ENCODE peak calls at places on chromosomes 16 and 17, in nine cellular contexts. D is CD4-positive, alpha-beta T cell; R is lower lobe of right lung; U is tibial nerve; G is IMR-90; P is pancreas; S is heart right ventricle; I is cardiac muscle cell; L is GM20000. Y is an unnamed sample.

GRCh38 chr16:58049697-58050185 is 24.2 kb downstream of the MMP15 start:
- DNase-seq in I (no peak), G (no peak), D (no peak), U (no peak), P (no peak), R (no peak), L (no peak), S (no peak), Y (no peak)

GRCh38 chr16:17313085-17313611 is 157.6 kb downstream of the XYLT1 start:
- DNase-seq in S (no peak), U (peak), L (no peak), I (peak), P (peak), D (no peak), G (peak), R (no peak), Y (no peak)

GRCh38 chr16:68512183-68512582 is 26.9 kb upstream of the ZFP90 start:
- DNase-seq in L (no peak), I (no peak), S (no peak), P (no peak), G (no peak), U (no peak), D (no peak), R (no peak), Y (no peak)

GRCh38 chr16:30122621-30123160 is 329 bp downstream of the MAPK3 start:
- DNase-seq in S (no peak), R (no peak), L (no peak), P (no peak), I (no peak), G (no peak), D (no peak), U (no peak), Y (no peak)

GRCh38 chr17:81488276-81488860 is 24.2 kb downstream of the ACTG1 start:
- DNase-seq in P (peak), S (no peak), I (no peak), D (no peak), U (no peak), G (no peak), L (peak), R (no peak), Y (no peak)

GRCh38 chr17:21036361-21036881 is 6.4 kb downstream of the USP22 start:
- DNase-seq in R (no peak), L (no peak), I (peak), P (no peak), U (no peak), G (peak), D (no peak), S (no peak), Y (no peak)

GRCh38 chr16:66367968-66368891 is 1.7 kb downstream of the CDH5 start:
- DNase-seq in S (no peak), D (no peak), U (no peak), L (no peak), R (no peak), G (no peak), P (peak), I (no peak), Y (no peak)

GRCh38 chr17:19900809-19901208 is 33.1 kb upstream of the ULK2 start:
- DNase-seq in S (no peak), U (no peak), P (no peak), G (no peak), D (no peak), R (no peak), I (no peak), L (no peak), Y (no peak)

GRCh38 chr16:66569827-66570405 is 3.7 kb downstream of the CMTM1 start:
- DNase-seq in P (no peak), R (no peak), G (peak), I (peak), L (no peak), U (no peak), S (no peak), D (no peak), Y (no peak)

GRCh38 chr17:80940171-80941123 is 51.2 kb upstream of the CHMP6 start:
- DNase-seq in D (no peak), U (no peak), S (peak), G (no peak), P (peak), L (no peak), I (no peak), R (peak), Y (no peak)

GRCh38 chr16:4608704-4608980 is 6.0 kb downstream of the UBALD1 start:
- DNase-seq in U (no peak), L (no peak), G (no peak), R (no peak), D (no peak), P (no peak), S (no peak), I (no peak), Y (no peak)

GRCh38 chr17:78677303-78678219 is 100.4 kb upstream of the DNAH17 start:
- DNase-seq in S (no peak), G (no peak), I (no peak), P (peak), L (no peak), R (no peak), D (no peak), U (no peak), Y (no peak)

GRCh38 chr17:41619162-41619933 is 5.0 kb downstream of the KRT17 start:
- DNase-seq in R (no peak), G (no peak), S (no peak), U (no peak), I (no peak), D (no peak), P (no peak), L (no peak), Y (peak)

GRCh38 chr17:5226940-5227878 is 7.5 kb downstream of the SCIMP start:
- DNase-seq in I (no peak), U (no peak), G (no peak), D (no peak), L (peak), S (no peak), R (peak), P (no peak), Y (no peak)

GRCh38 chr16:11783319-11784047 is 13.6 kb downstream of the ZC3H7A start:
- DNase-seq in I (peak), L (peak), G (peak), S (no peak), P (no peak), R (no peak), D (peak), U (no peak), Y (no peak)

GRCh38 chr17:63956296-63956920 is 16.3 kb downstream of the SCN4A start:
- DNase-seq in G (peak), L (no peak), I (no peak), U (no peak), D (no peak), R (no peak), S (no peak), P (no peak), Y (no peak)

GRCh38 chr16:71293921-71294320 is 4.7 kb upstream of the CMTR2 start:
- DNase-seq in I (peak), R (no peak), D (no peak), U (no peak), S (no peak), L (no peak), P (no peak), G (no peak), Y (no peak)

GRCh38 chr17:48093341-48094045 is 7.8 kb downstream of the CBX1 start:
- DNase-seq in L (no peak), G (no peak), S (no peak), I (no peak), D (no peak), P (no peak), U (no peak), R (no peak), Y (no peak)

GRCh38 chr17:38911081-38911730 is 14.2 kb upstream of the LASP1NB start:
- DNase-seq in G (no peak), D (no peak), R (peak), U (no peak), S (no peak), L (no peak), P (peak), I (no peak), Y (no peak)

GRCh38 chr17:5297245-5297644 is 15.2 kb downstream of the RABEP1 start:
- DNase-seq in L (no peak), U (no peak), R (no peak), D (no peak), P (no peak), S (no peak), G (no peak), I (no peak), Y (no peak)

GRCh38 chr17:41211845-41212466 is 14.5 kb upstream of the KRTAP9-2 start:
- DNase-seq in L (no peak), S (no peak), I (no peak), D (no peak), G (peak), R (no peak), U (no peak), P (no peak), Y (no peak)

GRCh38 chr17:28718990-28719433 is 773 bp upstream of the RPL23A start:
- DNase-seq in S (no peak), L (no peak), I (no peak), P (no peak), D (no peak), U (no peak), R (no peak), G (no peak), Y (no peak)

GRCh38 chr17:44170499-44171201 is at the start of gene ASB16:
- DNase-seq in D (no peak), P (peak), L (no peak), I (no peak), G (peak), R (no peak), U (no peak), S (peak), Y (no peak)

GRCh38 chr16:17258848-17259713 is 211.7 kb downstream of the XYLT1 start:
- DNase-seq in I (no peak), D (no peak), G (peak), S (no peak), L (peak), R (no peak), U (no peak), P (no peak), Y (no peak)

GRCh38 chr17:40260528-40260927 is 27.2 kb upstream of the CDC6 start:
- DNase-seq in U (peak), D (no peak), I (no peak), L (no peak), P (no peak), R (no peak), S (no peak), G (no peak), Y (no peak)

GRCh38 chr16:57297856-57298255 is 13.4 kb upstream of the PLLP start:
- DNase-seq in S (no peak), U (no peak), G (no peak), R (no peak), D (peak), P (no peak), L (no peak), I (no peak), Y (no peak)

GRCh38 chr16:52958951-52959350 is 93.7 kb downstream of the CHD9NB start:
- DNase-seq in S (no peak), U (no peak), I (no peak), P (no peak), L (no peak), G (no peak), R (no peak), D (no peak), Y (no peak)

GRCh38 chr16:12255919-12256665 is 279.6 kb downstream of the SNX29 start:
- DNase-seq in R (no peak), D (no peak), P (no peak), L (no peak), I (no peak), G (no peak), U (no peak), S (no peak), Y (no peak)

GRCh38 chr17:27635275-27635823 is 4.4 kb downstream of the LGALS9 start:
- DNase-seq in P (no peak), L (peak), S (no peak), R (no peak), D (no peak), G (no peak), U (peak), I (no peak), Y (no peak)

GRCh38 chr17:40372031-40372430 is 7.5 kb upstream of the GJD3 start:
- DNase-seq in D (no peak), P (no peak), G (no peak), L (peak), S (no peak), R (no peak), I (no peak), U (no peak), Y (no peak)

GRCh38 chr17:3925684-3926537 is 9.6 kb upstream of the P2RX1 start:
- DNase-seq in U (no peak), D (no peak), R (no peak), I (no peak), S (no peak), G (no peak), L (no peak), P (no peak), Y (no peak)

GRCh38 chr16:74657873-74658642 is 8.6 kb downstream of the RFWD3 start:
- DNase-seq in S (no peak), G (no peak), D (no peak), U (no peak), P (no peak), L (no peak), I (no peak), R (no peak), Y (no peak)

GRCh38 chr17:20279631-20280030 is 187.7 kb downstream of the LGALS9B start:
- DNase-seq in G (no peak), D (no peak), S (no peak), I (no peak), R (no peak), P (no peak), U (no peak), L (no peak), Y (peak)

GRCh38 chr17:57406131-57406980 is 150.0 kb downstream of the MSI2 start:
- DNase-seq in P (no peak), S (no peak), D (no peak), I (peak), G (peak), R (no peak), U (no peak), L (no peak), Y (no peak)

GRCh38 chr16:2085669-2086068 is 37.9 kb downstream of the TSC2 start:
- DNase-seq in D (no peak), R (no peak), U (no peak), I (no peak), S (no peak), L (no peak), G (no peak), P (no peak), Y (no peak)

GRCh38 chr17:40349477-40350409 is 14.8 kb downstream of the GJD3 start:
- DNase-seq in R (no peak), P (no peak), L (no peak), G (peak), D (no peak), S (no peak), I (peak), U (no peak), Y (peak)

GRCh38 chr17:59426031-59426430 is 94.6 kb downstream of the YPEL2 start:
- DNase-seq in D (no peak), P (no peak), I (no peak), S (no peak), R (no peak), L (no peak), G (no peak), U (no peak), Y (no peak)

GRCh38 chr16:24729967-24730815 is 740 bp downstream of the TNRC6A start:
- DNase-seq in S (peak), L (peak), P (peak), U (no peak), R (peak), G (peak), D (peak), I (peak), Y (peak)

GRCh38 chr16:27246439-27246838 is 22.1 kb downstream of the NSMCE1 start:
- DNase-seq in G (no peak), S (no peak), D (no peak), U (no peak), I (no peak), L (no peak), P (no peak), R (no peak), Y (no peak)
- TF ChIP-seq CTCF in G (no peak), S (no peak), D (no peak), U (no peak), I (no peak), L (no peak), P (no peak), R (no peak), Y (no peak)

GRCh38 chr16:48041861-48042435 is 113.8 kb downstream of the ABCC12 start:
- DNase-seq in G (no peak), D (no peak), S (no peak), P (no peak), L (no peak), I (no peak), R (no peak), U (no peak), Y (no peak)
- TF ChIP-seq CTCF in G (no peak), D (no peak), S (no peak), P (no peak), L (no peak), I (no peak), R (no peak), U (no peak), Y (no peak)

GRCh38 chr17:42673885-42674754 is 2.7 kb downstream of the PLEKHH3 start:
- DNase-seq in P (peak), L (peak), R (no peak), D (no peak), S (peak), U (no peak), G (peak), I (peak), Y (peak)
- TF ChIP-seq CTCF in P (no peak), L (peak), R (peak), D (peak), S (peak), U (peak), G (peak), I (peak), Y (peak)

GRCh38 chr17:73983623-73984410 is 219.7 kb upstream of the RPL38 start:
- DNase-seq in D (no peak), R (peak), S (no peak), P (no peak), G (no peak), I (no peak), U (peak), L (no peak), Y (no peak)
- TF ChIP-seq CTCF in D (no peak), R (no peak), S (no peak), P (no peak), G (no peak), I (no peak), U (no peak), L (no peak), Y (no peak)

DNA sequence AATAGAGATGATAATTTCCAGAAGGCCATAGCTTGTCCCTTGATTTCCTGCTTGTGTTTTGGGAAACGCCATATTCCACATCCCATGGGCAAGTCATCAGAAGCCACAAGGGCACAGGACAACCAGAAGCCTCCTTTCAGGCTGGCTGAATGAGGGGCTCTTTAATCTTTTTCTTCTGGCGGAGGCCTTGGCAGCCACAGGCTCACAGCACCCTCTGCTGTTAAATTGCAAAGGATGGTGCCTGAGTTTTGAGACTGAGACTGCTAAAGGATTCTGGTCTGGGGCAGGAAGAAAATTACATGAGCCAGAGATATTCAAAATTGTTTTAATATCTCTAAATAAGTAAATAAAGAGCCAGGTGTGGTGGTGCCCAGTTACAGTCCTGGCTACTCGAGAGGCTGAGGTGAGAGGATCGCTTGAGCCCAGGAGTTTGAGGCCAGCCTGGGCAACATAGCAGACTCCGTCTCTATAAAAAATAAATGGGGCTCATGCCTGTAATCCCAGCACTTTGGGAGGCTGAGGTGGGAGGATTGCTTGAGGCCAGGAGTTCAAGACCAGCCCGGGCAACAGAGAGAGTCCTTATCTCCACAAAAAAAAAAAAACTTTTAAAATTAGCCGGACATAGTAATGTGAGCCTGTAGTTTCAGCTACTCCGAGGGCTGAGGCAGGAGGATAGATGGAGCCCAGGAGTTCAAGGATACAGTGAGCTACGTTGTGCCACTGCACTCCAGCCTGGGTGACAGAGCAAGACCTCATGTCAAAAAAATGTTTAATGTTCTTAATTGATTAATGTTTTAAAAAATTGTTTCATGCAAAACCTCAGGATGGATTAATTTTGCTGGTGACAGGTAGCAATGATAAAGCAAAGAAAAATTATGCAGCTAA is 26.3 kb downstream of the AARSD1 start:
- DNase-seq in D (no peak), S (no peak), R (no peak), G (peak), I (peak), U (peak), P (no peak), L (peak), Y (peak)
- TF ChIP-seq CTCF in D (no peak), S (peak), R (peak), G (peak), I (peak), U (peak), P (peak), L (peak), Y (peak)

Y was measured in glutamatergic neuron.